ENCODE peak calls at places on chromosome X, in seven cellular contexts. One of them, this sample, is unnamed.
A peak's percentile ranks its signal among the peaks of the same experiment; 100 is the strongest.

GRCh38 chrX:154660506-154660905 is 7.1 kb upstream of the CTAG2 start:
- DNase-seq in stimulated activated CD4-positive, alpha-beta T cell treated with anti-CD3 and anti-CD28 coated beads, Interleukin-4, amount 100 ng/mL, for 24 hours: no peak
- DNase-seq in Caki2: no peak
- DNase-seq in NCI-H460: no peak
- DNase-seq in left colon: no peak
- DNase-seq in DMS79: no peak
- DNase-seq in CD8-positive, alpha-beta T cell: no peak
- DNase-seq in this sample: no peak

GRCh38 chrX:33840176-33840575 is 291.9 kb downstream of the FAM47A start:
- DNase-seq in CD8-positive, alpha-beta T cell: no peak
- DNase-seq in stimulated activated CD4-positive, alpha-beta T cell treated with anti-CD3 and anti-CD28 coated beads, Interleukin-4, amount 100 ng/mL, for 24 hours: no peak
- DNase-seq in NCI-H460: no peak
- DNase-seq in DMS79: no peak
- DNase-seq in left colon: no peak
- DNase-seq in Caki2: no peak
- DNase-seq in this sample: no peak

GRCh38 chrX:55135171-55135570 is 46.4 kb downstream of the PAGE2 start:
- DNase-seq in stimulated activated CD4-positive, alpha-beta T cell treated with anti-CD3 and anti-CD28 coated beads, Interleukin-4, amount 100 ng/mL, for 24 hours: peak; percentile 18
- DNase-seq in NCI-H460: peak; percentile 44
- DNase-seq in Caki2: peak; percentile 38
- DNase-seq in left colon: peak; percentile 40
- DNase-seq in DMS79: no peak
- DNase-seq in CD8-positive, alpha-beta T cell: peak; percentile 18
- DNase-seq in this sample: peak; percentile 15

GRCh38 chrX:55161581-55161980 is 58.6 kb upstream of the PAGE5 start:
- DNase-seq in stimulated activated CD4-positive, alpha-beta T cell treated with anti-CD3 and anti-CD28 coated beads, Interleukin-4, amount 100 ng/mL, for 24 hours: peak; percentile 3
- DNase-seq in NCI-H460: no peak
- DNase-seq in CD8-positive, alpha-beta T cell: no peak
- DNase-seq in left colon: no peak
- DNase-seq in Caki2: no peak
- DNase-seq in DMS79: no peak
- DNase-seq in this sample: no peak

GRCh38 chrX:30217465-30217864 is 2.1 kb downstream of the MAGEB2 start:
- DNase-seq in stimulated activated CD4-positive, alpha-beta T cell treated with anti-CD3 and anti-CD28 coated beads, Interleukin-4, amount 100 ng/mL, for 24 hours: no peak
- DNase-seq in DMS79: no peak
- DNase-seq in NCI-H460: no peak
- DNase-seq in CD8-positive, alpha-beta T cell: no peak
- DNase-seq in left colon: no peak
- DNase-seq in Caki2: no peak
- DNase-seq in this sample: no peak

GRCh38 chrX:72001471-72001870 is 90.8 kb downstream of the NHSL2 start:
- DNase-seq in NCI-H460: no peak
- DNase-seq in stimulated activated CD4-positive, alpha-beta T cell treated with anti-CD3 and anti-CD28 coated beads, Interleukin-4, amount 100 ng/mL, for 24 hours: no peak
- DNase-seq in DMS79: no peak
- DNase-seq in CD8-positive, alpha-beta T cell: no peak
- DNase-seq in Caki2: no peak
- DNase-seq in left colon: no peak
- DNase-seq in this sample: no peak

GRCh38 chrX:100673397-100673953 is 29.5 kb downstream of the SRPX2 start:
- DNase-seq in Caki2: no peak
- DNase-seq in left colon: no peak
- DNase-seq in stimulated activated CD4-positive, alpha-beta T cell treated with anti-CD3 and anti-CD28 coated beads, Interleukin-4, amount 100 ng/mL, for 24 hours: no peak
- DNase-seq in CD8-positive, alpha-beta T cell: no peak
- DNase-seq in DMS79: no peak
- DNase-seq in NCI-H460: no peak
- DNase-seq in this sample: no peak

GRCh38 chrX:135625995-135626394 is 87.4 kb upstream of the CT45A1 start:
- DNase-seq in NCI-H460: peak; percentile 36
- DNase-seq in stimulated activated CD4-positive, alpha-beta T cell treated with anti-CD3 and anti-CD28 coated beads, Interleukin-4, amount 100 ng/mL, for 24 hours: no peak
- DNase-seq in Caki2: peak; percentile 7
- DNase-seq in DMS79: no peak
- DNase-seq in left colon: no peak
- DNase-seq in CD8-positive, alpha-beta T cell: no peak
- DNase-seq in this sample: no peak

GRCh38 chrX:4638036-4638435 is 924.6 kb upstream of the PRKX start:
- DNase-seq in CD8-positive, alpha-beta T cell: no peak
- DNase-seq in left colon: no peak
- DNase-seq in stimulated activated CD4-positive, alpha-beta T cell treated with anti-CD3 and anti-CD28 coated beads, Interleukin-4, amount 100 ng/mL, for 24 hours: no peak
- DNase-seq in NCI-H460: no peak
- DNase-seq in Caki2: no peak
- DNase-seq in DMS79: no peak
- DNase-seq in this sample: no peak

GRCh38 chrX:46327229-46328081 is 217.8 kb downstream of the ZNF674 start:
- DNase-seq in CD8-positive, alpha-beta T cell: no peak
- DNase-seq in NCI-H460: peak; percentile 84
- DNase-seq in left colon: peak; percentile 45
- DNase-seq in Caki2: peak; percentile 85
- DNase-seq in stimulated activated CD4-positive, alpha-beta T cell treated with anti-CD3 and anti-CD28 coated beads, Interleukin-4, amount 100 ng/mL, for 24 hours: no peak
- DNase-seq in DMS79: no peak
- DNase-seq in this sample: no peak

GRCh38 chrX:103215037-103215767 is at the start of gene BEX4:
- DNase-seq in NCI-H460: peak; percentile 41
- DNase-seq in stimulated activated CD4-positive, alpha-beta T cell treated with anti-CD3 and anti-CD28 coated beads, Interleukin-4, amount 100 ng/mL, for 24 hours: peak; percentile 81
- DNase-seq in CD8-positive, alpha-beta T cell: peak; percentile 80
- DNase-seq in DMS79: peak; percentile 67
- DNase-seq in left colon: peak; percentile 82
- DNase-seq in Caki2: peak; percentile 61
- DNase-seq in this sample: peak; percentile 76

GRCh38 chrX:134745636-134746378 is 87.5 kb upstream of the PLAC1 start:
- DNase-seq in NCI-H460: no peak
- DNase-seq in Caki2: no peak
- DNase-seq in DMS79: no peak
- DNase-seq in left colon: no peak
- DNase-seq in CD8-positive, alpha-beta T cell: no peak
- DNase-seq in stimulated activated CD4-positive, alpha-beta T cell treated with anti-CD3 and anti-CD28 coated beads, Interleukin-4, amount 100 ng/mL, for 24 hours: no peak
- DNase-seq in this sample: no peak

GRCh38 chrX:85003655-85004244 is at the start of gene APOOL:
- DNase-seq in DMS79: peak; percentile 87
- DNase-seq in left colon: peak; percentile 90
- DNase-seq in CD8-positive, alpha-beta T cell: peak; percentile 66
- DNase-seq in Caki2: peak; percentile 76
- DNase-seq in stimulated activated CD4-positive, alpha-beta T cell treated with anti-CD3 and anti-CD28 coated beads, Interleukin-4, amount 100 ng/mL, for 24 hours: peak; percentile 82
- DNase-seq in NCI-H460: peak; percentile 90
- DNase-seq in this sample: peak; percentile 82